ENCODE peak calls at places on chromosomes 7 and 10, in six cellular contexts. T is AG04449, N is stomach, H is heart right ventricle, O is tibial nerve, K is IMR-90. Y is an unnamed sample.

GRCh38 chr7:36943591-36944430 is 219.5 kb upstream of the AOAH start:
- DNase-seq in O (no peak), H (no peak), T (no peak), K (no peak), N (no peak), Y (no peak)

GRCh38 chr10:125782661-125783060 is 7.0 kb upstream of the MMP21 start:
- DNase-seq in K (peak), T (peak), H (no peak), N (no peak), O (no peak), Y (no peak)

GRCh38 chr10:64760371-64760770 is 1239.2 kb downstream of the REEP3 start:
- DNase-seq in N (no peak), O (no peak), H (no peak), T (no peak), K (no peak), Y (no peak)

GRCh38 chr7:127667751-127668530 is 15.9 kb downstream of the SND1 start:
- DNase-seq in O (no peak), K (peak), N (no peak), T (no peak), H (no peak), Y (no peak)

GRCh38 chr7:112789824-112790650 is at the start of gene TMEM168:
- DNase-seq in O (peak), K (peak), H (peak), N (peak), T (no peak), Y (peak)

GRCh38 chr10:7409732-7410168 is 1.1 kb downstream of the SFMBT2 start:
- DNase-seq in N (no peak), T (no peak), H (peak), K (no peak), O (no peak), Y (no peak)

GRCh38 chr10:75091173-75091572 is 20.3 kb upstream of the SAMD8 start:
- DNase-seq in K (no peak), T (no peak), N (no peak), O (no peak), H (no peak), Y (no peak)

GRCh38 chr10:44398747-44399477 is 14.0 kb upstream of the CXCL12 start:
- DNase-seq in K (no peak), T (no peak), H (no peak), N (no peak), O (no peak), Y (no peak)

GRCh38 chr7:39709768-39710291 is 86.5 kb downstream of the RALA start:
- DNase-seq in N (no peak), K (peak), T (no peak), O (no peak), H (peak), Y (peak)

GRCh38 chr10:78634835-78635234 is 433.9 kb upstream of the ZMIZ1 start:
- DNase-seq in T (no peak), K (peak), H (no peak), O (no peak), N (no peak), Y (no peak)

GRCh38 chr10:13717936-13718772 is 131.4 kb downstream of the PRPF18 start:
- DNase-seq in N (peak), K (peak), T (peak), O (peak), H (peak), Y (peak)

GRCh38 chr7:38858281-38858884 is 50.6 kb downstream of the VPS41 start:
- DNase-seq in K (peak), N (no peak), H (no peak), O (no peak), T (no peak), Y (no peak)

GRCh38 chr10:20552382-20552781 is 344.7 kb downstream of the NEBL start:
- DNase-seq in N (no peak), T (no peak), O (no peak), H (no peak), K (no peak), Y (no peak)

GRCh38 chr10:17119845-17120244 is 9.8 kb downstream of the CUBN start:
- DNase-seq in K (no peak), T (no peak), N (no peak), O (no peak), H (no peak), Y (no peak)

GRCh38 chr7:95919574-95919973 is 147.2 kb downstream of the DYNC1I1 start:
- DNase-seq in T (no peak), H (no peak), N (no peak), O (no peak), K (no peak), Y (no peak)

GRCh38 chr10:125409756-125410155 is 249.4 kb upstream of the CTBP2 start:
- DNase-seq in H (no peak), N (no peak), T (no peak), O (no peak), K (no peak), Y (no peak)

GRCh38 chr10:88161070-88161469 is 297.6 kb downstream of the PTEN start:
- DNase-seq in H (no peak), N (no peak), T (no peak), K (no peak), O (no peak), Y (no peak)

GRCh38 chr7:14018751-14019150 is 29.3 kb upstream of the ETV1 start:
- DNase-seq in T (no peak), N (no peak), K (peak), H (no peak), O (no peak), Y (no peak)

GRCh38 chr10:13658256-13658655 is 71.5 kb downstream of the PRPF18 start:
- DNase-seq in T (no peak), K (no peak), H (no peak), O (no peak), N (no peak), Y (no peak)

GRCh38 chr7:37536706-37537105 is 88.0 kb upstream of the ELMO1 start:
- DNase-seq in K (no peak), O (no peak), N (no peak), H (no peak), T (no peak), Y (no peak)

GRCh38 chr7:129531721-129532120 is 29.4 kb downstream of the SMKR1 start:
- DNase-seq in N (no peak), O (no peak), K (no peak), H (no peak), T (no peak), Y (no peak)

GRCh38 chr10:1183033-1183396 is 126.8 kb downstream of the WDR37 start:
- DNase-seq in O (no peak), N (no peak), T (no peak), H (no peak), K (no peak), Y (no peak)

GRCh38 chr10:77532068-77532467 is 105.5 kb downstream of the KCNMA1 start:
- DNase-seq in H (no peak), T (peak), O (no peak), K (peak), N (no peak), Y (peak)

GRCh38 chr7:44965441-44965903 is 13.3 kb downstream of the MYO1G start:
- DNase-seq in O (no peak), K (no peak), T (no peak), N (no peak), H (no peak), Y (no peak)

GRCh38 chr10:96072673-96073072 is 29.3 kb downstream of the CCNJ start:
- DNase-seq in K (peak), H (no peak), N (no peak), O (no peak), T (no peak), Y (no peak)

GRCh38 chr7:76051840-76052239 is 3.9 kb downstream of the MDH2 start:
- DNase-seq in T (no peak), H (no peak), N (no peak), O (no peak), K (peak), Y (no peak)

GRCh38 chr7:131261476-131261994 is 66.1 kb upstream of the MKLN1 start:
- DNase-seq in H (no peak), K (no peak), O (no peak), N (no peak), T (no peak), Y (no peak)

GRCh38 chr7:34187908-34188307 is 282.6 kb downstream of the BMPER start:
- DNase-seq in O (no peak), H (no peak), N (no peak), T (no peak), K (peak), Y (no peak)

GRCh38 chr7:150992051-150992640 is 1.3 kb downstream of the NOS3 start:
- DNase-seq in N (no peak), O (no peak), H (no peak), T (no peak), K (no peak), Y (no peak)

GRCh38 chr7:144670251-144670650 is 165.6 kb downstream of the TPK1 start:
- DNase-seq in T (no peak), N (no peak), H (no peak), O (no peak), K (no peak), Y (no peak)

GRCh38 chr10:98636921-98637329 is 190.2 kb upstream of the HPS1 start:
- DNase-seq in N (no peak), K (no peak), O (no peak), T (no peak), H (no peak), Y (no peak)

GRCh38 chr10:80769700-80770160 is 232.0 kb downstream of the SH2D4B start:
- DNase-seq in N (no peak), T (no peak), O (no peak), K (no peak), H (no peak), Y (no peak)

GRCh38 chr10:52688906-52689305 is 83.7 kb downstream of the MBL2 start:
- DNase-seq in N (no peak), O (no peak), T (no peak), K (no peak), H (no peak), Y (no peak)

GRCh38 chr10:116241642-116242405 is 31.2 kb downstream of the GFRA1 start:
- DNase-seq in H (no peak), T (no peak), N (no peak), K (no peak), O (no peak), Y (peak)

GRCh38 chr10:61662794-61663259 is at the start of gene CABCOCO1:
- DNase-seq in T (no peak), K (peak), O (no peak), H (peak), N (peak), Y (no peak)

GRCh38 chr10:111076191-111076681 is 593 bp upstream of the ADRA2A start:
- DNase-seq in O (no peak), K (peak), T (no peak), N (peak), H (peak), Y (no peak)
- TF ChIP-seq CTCF in O (peak), K (peak), T (peak), N (no peak), H (peak), Y (peak)

DNA sequence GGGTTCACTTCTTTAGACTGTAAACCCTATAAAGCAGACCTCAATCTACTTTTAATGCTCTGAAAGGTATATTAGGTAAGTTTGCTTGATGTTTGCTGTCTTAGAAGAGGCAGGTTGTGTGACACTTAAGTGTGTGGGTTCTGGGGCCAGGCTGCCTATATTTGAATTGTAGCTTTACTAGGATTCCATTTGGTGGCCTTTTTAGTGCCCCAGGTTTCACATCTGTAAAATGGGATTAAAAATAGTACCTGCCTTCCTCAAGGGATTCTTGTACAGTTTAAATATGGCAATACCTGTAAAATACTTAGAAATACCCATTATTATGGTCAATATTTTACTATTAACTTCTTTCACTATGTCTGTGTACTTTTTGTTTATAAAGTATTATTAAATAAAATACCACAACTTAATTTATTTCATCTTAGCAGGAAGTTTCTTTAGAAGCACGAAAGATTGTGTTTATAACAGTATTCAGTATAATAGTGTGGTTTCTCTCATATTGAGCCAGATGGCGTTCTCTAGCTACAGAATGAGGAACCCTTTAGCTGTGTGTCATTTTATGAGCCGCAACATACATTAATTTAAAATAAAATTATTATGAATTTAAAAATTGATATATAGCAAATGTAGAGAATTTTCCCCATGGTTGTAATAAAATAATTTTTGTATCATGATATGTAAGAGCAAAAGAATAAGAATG is 94.2 kb downstream of the CDK14 start:
- DNase-seq in H (no peak), T (no peak), N (no peak), K (no peak), O (no peak), Y (no peak)
- TF ChIP-seq CTCF in H (no peak), T (no peak), N (no peak), K (no peak), O (no peak), Y (no peak)

DNA sequence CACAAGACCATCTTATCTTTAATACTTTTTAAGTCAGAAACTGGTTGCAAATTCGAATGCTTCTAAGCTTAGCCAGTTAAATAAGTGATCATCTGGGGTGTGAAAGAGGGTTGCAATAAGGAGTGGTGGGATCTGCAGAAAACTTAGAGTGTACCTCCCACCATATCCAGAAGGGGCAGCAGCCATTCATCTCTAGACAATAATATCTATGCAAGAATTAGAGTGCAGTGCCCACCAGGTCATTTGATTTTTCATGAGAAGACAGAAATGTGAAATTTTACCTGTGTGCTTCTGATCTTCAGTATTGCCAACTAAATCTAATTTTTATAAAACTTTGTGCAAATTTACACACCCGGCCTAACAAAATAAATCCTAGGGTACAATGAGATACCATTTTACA is 127.2 kb upstream of the SP4 start:
- DNase-seq in K (no peak), O (no peak), T (no peak), N (no peak), H (no peak), Y (no peak)
- TF ChIP-seq CTCF in K (no peak), O (no peak), T (no peak), N (no peak), H (peak), Y (no peak)

DNA sequence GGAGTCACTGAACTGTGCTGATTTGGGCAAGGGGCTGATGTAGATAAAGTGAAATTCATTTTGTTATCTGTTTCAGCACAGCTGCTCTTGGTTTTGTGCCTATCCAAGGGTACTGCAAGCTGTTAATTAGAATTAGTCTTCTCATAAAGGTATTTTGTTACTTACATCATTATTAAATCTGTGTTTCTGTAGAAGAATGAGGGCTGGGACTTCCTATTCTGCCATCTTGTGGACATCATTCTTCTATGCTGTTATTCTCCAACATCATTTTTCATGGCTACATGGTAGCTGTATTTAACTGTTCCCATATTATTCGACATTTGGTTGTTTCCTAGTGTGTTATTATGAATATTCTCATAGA is 76.2 kb upstream of the CCDC71L start:
- DNase-seq in O (no peak), K (peak), H (no peak), N (no peak), T (no peak), Y (no peak)
- TF ChIP-seq CTCF in O (no peak), K (peak), H (peak), N (no peak), T (peak), Y (peak)

DNA sequence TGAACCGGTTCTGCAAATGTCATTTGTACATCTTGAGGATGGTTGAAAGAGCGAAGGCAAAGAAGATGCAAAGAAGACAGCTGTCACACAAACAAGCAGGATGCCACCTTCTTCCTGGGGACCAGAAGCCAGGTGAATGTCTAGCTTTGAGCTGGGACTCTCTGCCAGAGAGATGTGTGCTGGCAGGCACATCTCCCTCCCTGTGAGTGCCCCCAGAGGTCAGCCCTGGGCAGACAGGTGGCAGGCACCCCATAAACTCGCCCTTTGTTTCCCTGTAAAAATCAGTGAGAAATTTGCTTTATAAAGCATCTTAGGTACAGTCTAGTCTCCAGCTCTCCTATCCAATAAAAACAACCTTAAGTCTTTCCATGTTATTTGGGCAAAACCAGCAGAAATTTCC is 2.6 kb upstream of the TCERG1L start:
- DNase-seq in H (no peak), N (no peak), O (no peak), K (no peak), T (no peak), Y (no peak)
- TF ChIP-seq CTCF in H (no peak), N (no peak), O (no peak), K (no peak), T (no peak), Y (no peak)